ENCODE peak calls at places on chromosomes 7 and 10, in seven cellular contexts. I is A549, R is sigmoid colon, E is transverse colon, Z is K562, Q is H1, J is stomach. M is an unnamed sample.

GRCh38 chr7:47762746-47763062 is 180.8 kb upstream of the TNS3 start:
- DNase-seq in R (no peak), I (no peak), J (no peak), Z (no peak), E (no peak), Q (no peak), M (no peak)

GRCh38 chr10:3838723-3839437 is 53.9 kb upstream of the KLF6 start:
- DNase-seq in I (no peak), Q (no peak), J (no peak), E (peak), R (no peak), Z (peak), M (no peak)

GRCh38 chr10:91220954-91221696 is 662 bp downstream of the PCGF5 start:
- DNase-seq in I (peak), J (peak), E (peak), R (peak), Z (peak), Q (no peak), M (peak)

GRCh38 chr7:112995091-112995824 is 91.4 kb downstream of the GPR85 start:
- DNase-seq in J (no peak), I (no peak), E (no peak), Q (no peak), R (no peak), Z (no peak), M (no peak)

GRCh38 chr10:110495731-110496552 is 1.8 kb upstream of the DUSP5 start:
- DNase-seq in J (peak), E (peak), R (peak), I (peak), Z (peak), Q (no peak), M (no peak)

GRCh38 chr7:157831143-157831900 is 494.5 kb downstream of the DNAJB6 start:
- DNase-seq in J (no peak), R (peak), I (no peak), Q (no peak), E (no peak), Z (no peak), M (no peak)

GRCh38 chr7:5704534-5704922 is 76.9 kb downstream of the RNF216 start:
- DNase-seq in R (peak), Z (peak), I (peak), Q (peak), E (peak), J (peak), M (peak)

GRCh38 chr7:130141161-130141857 is 63.9 kb downstream of the TMEM209 start:
- DNase-seq in J (peak), I (no peak), Z (peak), Q (peak), E (peak), R (peak), M (no peak)

GRCh38 chr10:102342462-102342861 is 53.0 kb upstream of the NFKB2 start:
- DNase-seq in E (no peak), Z (no peak), Q (peak), J (peak), R (no peak), I (no peak), M (no peak)

GRCh38 chr7:129161524-129161923 is 17.0 kb downstream of the TSPAN33 start:
- DNase-seq in I (no peak), J (no peak), E (no peak), Z (no peak), Q (no peak), R (no peak), M (no peak)

GRCh38 chr7:30684351-30684750 is 2.1 kb upstream of the CRHR2 start:
- DNase-seq in Q (no peak), J (no peak), R (no peak), E (no peak), I (no peak), Z (no peak), M (no peak)

GRCh38 chr7:48660482-48660881 is 263.9 kb upstream of the CDC14C start:
- DNase-seq in Z (no peak), E (no peak), R (no peak), I (no peak), J (no peak), Q (no peak), M (no peak)

GRCh38 chr7:121041516-121042148 is 53.1 kb downstream of the CPED1 start:
- DNase-seq in J (no peak), R (no peak), Z (peak), E (no peak), I (no peak), Q (no peak), M (no peak)

GRCh38 chr7:17601921-17602320 is 303.5 kb downstream of the AHR start:
- DNase-seq in J (no peak), Z (no peak), Q (no peak), E (no peak), R (no peak), I (no peak), M (no peak)

GRCh38 chr7:16531682-16532081 is 5.1 kb downstream of the LRRC72 start:
- DNase-seq in I (no peak), E (no peak), Q (no peak), Z (no peak), J (no peak), R (no peak), M (no peak)

GRCh38 chr7:42233166-42233565 is 3.8 kb downstream of the GLI3 start:
- DNase-seq in Q (no peak), R (no peak), E (no peak), J (no peak), Z (no peak), I (no peak), M (no peak)

GRCh38 chr10:77355844-77356243 is 281.8 kb downstream of the KCNMA1 start:
- DNase-seq in R (no peak), Q (no peak), E (no peak), I (peak), J (no peak), Z (no peak), M (no peak)

GRCh38 chr10:17735166-17735941 is 16.6 kb upstream of the TMEM236 start:
- DNase-seq in Q (no peak), E (no peak), R (no peak), Z (no peak), I (no peak), J (peak), M (no peak)

GRCh38 chr7:8371742-8372141 is 61.7 kb upstream of the NXPH1 start:
- DNase-seq in R (no peak), J (no peak), E (no peak), Z (no peak), Q (no peak), I (no peak), M (no peak)

GRCh38 chr7:137283147-137283546 is 60.4 kb downstream of the PTN start:
- DNase-seq in J (no peak), Q (no peak), R (no peak), I (no peak), E (no peak), Z (no peak), M (no peak)

GRCh38 chr7:80726731-80727130 is 88.3 kb downstream of the CD36 start:
- DNase-seq in Z (no peak), J (no peak), R (no peak), E (no peak), I (no peak), Q (no peak), M (no peak)

DNA sequence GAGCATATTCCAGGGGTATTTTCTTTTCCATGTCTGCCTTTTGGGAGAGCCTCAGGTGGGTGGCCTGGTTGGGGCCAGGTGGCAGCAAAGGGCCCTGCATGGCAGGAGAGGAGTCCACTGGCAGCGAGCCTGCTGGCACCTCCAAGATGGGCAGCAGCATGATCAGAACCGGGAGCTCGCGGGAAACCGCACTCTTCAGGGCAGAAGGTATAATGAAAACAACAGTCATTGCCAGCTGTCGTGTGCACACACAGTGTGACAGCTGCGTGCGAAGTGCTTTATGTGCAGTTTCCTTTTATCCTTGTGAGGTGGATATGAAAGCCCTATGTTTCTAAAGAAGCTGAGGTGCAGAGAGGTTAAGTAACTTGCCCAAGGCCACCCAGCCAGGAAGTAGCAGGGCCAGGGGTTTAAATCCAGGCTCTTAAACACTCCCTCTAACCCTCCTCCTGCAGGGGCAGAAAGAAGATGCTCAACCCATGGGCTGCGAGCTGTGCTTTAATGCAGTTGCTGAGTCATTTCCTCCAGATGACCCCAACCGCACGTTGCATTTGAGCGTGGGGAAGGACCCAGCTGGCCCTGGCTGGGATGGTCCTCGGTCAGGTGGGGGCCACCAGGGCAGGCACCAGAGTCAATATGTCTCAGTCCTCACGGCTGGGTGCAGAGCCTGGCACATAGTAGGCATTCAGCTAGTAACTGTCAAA is 128.5 kb downstream of the OAT start:
- DNase-seq in E (peak), R (peak), Z (peak), J (no peak), Q (no peak), I (no peak), M (peak)
- TF ChIP-seq EP300 in E (no peak), R (no peak), Z (no peak), J (no peak), Q (no peak), I (no peak), M (no peak)

DNA sequence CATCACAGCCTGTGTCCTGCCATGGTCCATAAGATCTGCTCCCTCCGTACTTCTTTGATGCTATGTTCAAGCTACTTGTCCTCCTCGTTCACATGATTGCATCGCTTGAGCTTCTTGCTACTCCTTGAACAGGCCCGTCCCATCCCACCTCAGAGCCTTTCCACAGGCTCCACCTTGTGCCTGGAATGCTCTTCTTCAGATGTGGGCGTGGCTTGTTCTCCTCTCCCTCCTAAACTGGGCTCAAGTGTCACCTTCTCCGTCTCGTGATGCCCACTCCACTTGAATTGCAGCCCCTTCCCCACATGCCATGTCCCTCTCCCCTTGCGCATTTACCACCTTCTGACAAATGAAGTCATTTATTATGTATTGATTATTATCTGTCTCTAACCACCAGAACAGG is 124.5 kb downstream of the PLPP4 start:
- DNase-seq in I (no peak), Z (peak), J (no peak), R (no peak), E (no peak), Q (no peak), M (no peak)
- TF ChIP-seq CTCF in I (no peak), Z (no peak), J (no peak), R (no peak), E (no peak), Q (peak), M (no peak)

GRCh38 chr10:37857287-37858211 is at the start of gene ZNF248:
- DNase-seq in J (peak), Z (peak), Q (peak), I (peak), R (peak), E (peak), M (peak)
- TF ChIP-seq EP300 in J (peak), Z (no peak), Q (no peak), I (no peak), R (peak), E (peak), M (peak)

GRCh38 chr10:23656735-23657134 is 217.9 kb downstream of the OTUD1 start:
- DNase-seq in Q (no peak), E (no peak), J (no peak), Z (no peak), I (no peak), R (no peak), M (no peak)
- TF ChIP-seq CTCF in Q (peak), E (peak), J (no peak), Z (no peak), I (no peak), R (peak), M (peak)

GRCh38 chr7:27705200-27705594 is 34.8 kb upstream of the TAX1BP1 start:
- DNase-seq in E (no peak), J (no peak), Z (no peak), I (no peak), Q (no peak), R (no peak), M (no peak)

GRCh38 chr7:27704407-27705199 is 35.4 kb upstream of the TAX1BP1 start:
- DNase-seq in Z (no peak), J (no peak), I (no peak), E (no peak), R (no peak), Q (no peak), M (no peak)

GRCh38 chr7:27708485-27708884 is 31.5 kb upstream of the TAX1BP1 start:
- DNase-seq in E (no peak), Q (no peak), R (no peak), I (no peak), J (no peak), Z (no peak), M (no peak)

GRCh38 chr7:27712217-27712616 is 27.7 kb upstream of the TAX1BP1 start:
- DNase-seq in E (no peak), R (no peak), I (no peak), J (no peak), Z (no peak), Q (no peak), M (no peak)

GRCh38 chr7:27709137-27710075 is 30.6 kb upstream of the TAX1BP1 start:
- DNase-seq in Z (no peak), E (no peak), R (no peak), J (no peak), I (no peak), Q (no peak), M (no peak)
- TF ChIP-seq EP300 in Z (no peak), E (no peak), R (no peak), J (no peak), I (no peak), Q (no peak), M (no peak)

M was measured in suprapubic skin.